ENCODE peak calls at places on chromosomes 3 and 15, in four cellular contexts. Z is CD14-positive monocyte; H is central memory CD4-positive, alpha-beta T cell; U is fibroblast of the conjunctiva. J is an unnamed sample.

GRCh38 chr3:45979378-45979777 is 16.2 kb downstream of the FYCO1 start:
- DNase-seq in U (no peak), H (no peak), Z (no peak), J (no peak)

GRCh38 chr3:161890147-161890625 is 393.6 kb downstream of the OTOL1 start:
- DNase-seq in H (no peak), U (peak; percentile 81), Z (no peak), J (peak; percentile 98)

GRCh38 chr3:104887069-104887468 is 479.6 kb upstream of the ALCAM start:
- DNase-seq in H (no peak), Z (no peak), U (no peak), J (no peak)

GRCh38 chr3:88936837-88937236 is 170.6 kb upstream of the EPHA3 start:
- DNase-seq in U (no peak), Z (no peak), H (no peak), J (no peak)

GRCh38 chr15:39921274-39921638 is 1.2 kb upstream of the GPR176 start:
- DNase-seq in H (no peak), U (no peak), Z (no peak), J (no peak)

GRCh38 chr3:184417619-184418327 is 37.9 kb downstream of the CHRD start:
- DNase-seq in U (peak; percentile 23), H (peak; percentile 57), Z (peak; percentile 77), J (peak; percentile 71)

GRCh38 chr3:119500265-119500664 is 1.9 kb downstream of the TIMMDC1 start:
- DNase-seq in H (no peak), Z (no peak), U (no peak), J (no peak)

GRCh38 chr3:189708375-189708774 is 77.2 kb downstream of the TP63 start:
- DNase-seq in U (no peak), Z (no peak), H (no peak), J (no peak)

GRCh38 chr3:187454416-187454815 is 86.2 kb downstream of the RTP4 start:
- DNase-seq in U (no peak), H (no peak), Z (no peak), J (no peak)

GRCh38 chr3:125440559-125440955 is 65.4 kb upstream of the ZNF148 start:
- DNase-seq in H (no peak), Z (no peak), U (no peak), J (no peak)